ENCODE peak calls at places on chromosomes 7 and 10, in seven cellular contexts. A is heart left ventricle, B is IMR-90, P is ovary, O is HCT116, S is breast epithelium, C is transverse colon. J is an unnamed sample.

GRCh38 chr7:74173866-74174605 is at the start of gene EIF4H:
- DNase-seq in A (peak), B (peak), P (peak), O (peak), S (peak), C (peak), J (peak)

GRCh38 chr7:120272261-120272895 is 597 bp upstream of the KCND2 start:
- DNase-seq in A (no peak), B (peak), P (peak), O (peak), S (no peak), C (no peak), J (no peak)

GRCh38 chr10:96417432-96417831 is 58.6 kb upstream of the OPALIN start:
- DNase-seq in A (no peak), B (no peak), P (no peak), O (no peak), S (no peak), C (no peak), J (no peak)

GRCh38 chr7:133912916-133913697 is 214.0 kb upstream of the LRGUK start:
- DNase-seq in A (no peak), B (peak), P (no peak), O (no peak), S (no peak), C (no peak), J (no peak)

GRCh38 chr10:102267748-102268147 is 22.4 kb downstream of the GBF1 start:
- DNase-seq in A (no peak), B (peak), P (no peak), O (no peak), S (no peak), C (no peak), J (no peak)

GRCh38 chr7:99997545-99998137 is 17.8 kb upstream of the ZKSCAN1 start:
- DNase-seq in A (peak), B (no peak), P (peak), O (no peak), S (peak), C (peak), J (peak)

GRCh38 chr7:117809958-117810357 is 63.3 kb downstream of the CTTNBP2 start:
- DNase-seq in A (peak), B (peak), P (no peak), O (no peak), S (no peak), C (no peak), J (no peak)

GRCh38 chr7:30146127-30146612 is 11.4 kb downstream of the MTURN start:
- DNase-seq in A (peak), B (no peak), P (no peak), O (no peak), S (no peak), C (no peak), J (no peak)

GRCh38 chr7:19567011-19567410 is 141.8 kb downstream of the POLR1F start:
- DNase-seq in A (no peak), B (no peak), P (no peak), O (no peak), S (no peak), C (no peak), J (no peak)

GRCh38 chr10:124727389-124727960 is 16.7 kb downstream of the FAM53B start:
- DNase-seq in A (no peak), B (no peak), P (peak), O (no peak), S (peak), C (peak), J (no peak)

GRCh38 chr10:28256776-28257175 is 46.1 kb downstream of the MPP7 start:
- DNase-seq in A (no peak), B (no peak), P (no peak), O (no peak), S (no peak), C (no peak), J (no peak)

GRCh38 chr7:98294798-98295382 is 13.4 kb downstream of the BRI3 start:
- DNase-seq in A (no peak), B (peak), P (no peak), O (peak), S (peak), C (peak), J (peak)

GRCh38 chr10:69494626-69495558 is 43.6 kb downstream of the TSPAN15 start:
- DNase-seq in A (no peak), B (no peak), P (no peak), O (no peak), S (peak), C (no peak), J (peak)

GRCh38 chr7:155357573-155358041 is 59.9 kb downstream of the INSIG1 start:
- DNase-seq in A (no peak), B (peak), P (no peak), O (no peak), S (peak), C (no peak), J (no peak)

GRCh38 chr7:129169171-129169643 is 19.2 kb upstream of the SMO start:
- DNase-seq in A (peak), B (no peak), P (peak), O (no peak), S (no peak), C (peak), J (peak)

GRCh38 chr10:36492590-36493510 is 632.5 kb upstream of the ANKRD30A start:
- DNase-seq in A (no peak), B (peak), P (no peak), O (no peak), S (no peak), C (no peak), J (no peak)

GRCh38 chr10:126049741-126050140 is 153.4 kb downstream of the FANK1 start:
- DNase-seq in A (peak), B (peak), P (no peak), O (no peak), S (no peak), C (no peak), J (no peak)

GRCh38 chr7:20385121-20385520 is 54.4 kb downstream of the ITGB8 start:
- DNase-seq in A (no peak), B (peak), P (no peak), O (no peak), S (no peak), C (no peak), J (no peak)

GRCh38 chr7:43847496-43847895 is 21.8 kb downstream of the MRPS24 start:
- DNase-seq in A (no peak), B (peak), P (no peak), O (no peak), S (no peak), C (no peak), J (no peak)

GRCh38 chr10:59847326-59847725 is 59.0 kb downstream of the CCDC6 start:
- DNase-seq in A (no peak), B (no peak), P (no peak), O (no peak), S (no peak), C (no peak), J (no peak)

GRCh38 chr7:133345690-133346421 is 93.0 kb downstream of the EXOC4 start:
- DNase-seq in A (no peak), B (no peak), P (no peak), O (no peak), S (no peak), C (no peak), J (no peak)

GRCh38 chr7:90842430-90842788 is 246.3 kb downstream of the CDK14 start:
- DNase-seq in A (no peak), B (no peak), P (no peak), O (no peak), S (no peak), C (no peak), J (no peak)

GRCh38 chr7:143490719-143491306 is 13.1 kb downstream of the TAS2R41 start:
- DNase-seq in A (peak), B (no peak), P (no peak), O (no peak), S (no peak), C (no peak), J (no peak)

GRCh38 chr10:107790271-107790670 is 625.8 kb upstream of the SORCS1 start:
- DNase-seq in A (no peak), B (no peak), P (no peak), O (no peak), S (no peak), C (no peak), J (no peak)

GRCh38 chr10:121732676-121733445 is 134.6 kb upstream of the FGFR2 start:
- DNase-seq in A (no peak), B (no peak), P (no peak), O (no peak), S (no peak), C (no peak), J (no peak)

GRCh38 chr10:117439243-117439912 is 64.1 kb upstream of the PDZD8 start:
- DNase-seq in A (no peak), B (peak), P (peak), O (no peak), S (no peak), C (peak), J (peak)

GRCh38 chr10:131002031-131002861 is 309.3 kb downstream of the TCERG1L start:
- DNase-seq in A (no peak), B (no peak), P (no peak), O (no peak), S (no peak), C (no peak), J (peak)

GRCh38 chr10:1168763-1169162 is 112.6 kb downstream of the WDR37 start:
- DNase-seq in A (no peak), B (no peak), P (no peak), O (no peak), S (peak), C (no peak), J (no peak)

GRCh38 chr10:970311-971149 is 17.7 kb upstream of the GTPBP4 start:
- DNase-seq in A (no peak), B (no peak), P (no peak), O (no peak), S (no peak), C (no peak), J (peak)

GRCh38 chr10:129470103-129470851 is 3.2 kb downstream of the MGMT start:
- DNase-seq in A (no peak), B (no peak), P (no peak), O (no peak), S (no peak), C (no peak), J (no peak)

GRCh38 chr7:378551-379455 is 88.8 kb downstream of the FOXL3 start:
- DNase-seq in A (peak), B (no peak), P (peak), O (no peak), S (no peak), C (peak), J (peak)

GRCh38 chr10:43255644-43256431 is 11.0 kb downstream of the RASGEF1A start:
- DNase-seq in A (peak), B (no peak), P (peak), O (peak), S (peak), C (no peak), J (peak)

GRCh38 chr10:48658243-48658888 is 26.3 kb upstream of the WDFY4 start:
- DNase-seq in A (peak), B (peak), P (peak), O (peak), S (peak), C (peak), J (peak)

GRCh38 chr10:59872892-59873463 is 33.4 kb downstream of the CCDC6 start:
- DNase-seq in A (peak), B (peak), P (peak), O (no peak), S (peak), C (peak), J (no peak)

GRCh38 chr10:335151-335800 is 200.0 kb downstream of the ZMYND11 start:
- DNase-seq in A (no peak), B (peak), P (no peak), O (no peak), S (peak), C (no peak), J (no peak)

GRCh38 chr10:69731698-69732097 is 70.0 kb upstream of the COL13A1 start:
- DNase-seq in A (no peak), B (no peak), P (no peak), O (no peak), S (no peak), C (no peak), J (no peak)

GRCh38 chr7:152527610-152528032 is 91.8 kb upstream of the KMT2C start:
- DNase-seq in A (no peak), B (no peak), P (no peak), O (no peak), S (no peak), C (no peak), J (no peak)

DNA sequence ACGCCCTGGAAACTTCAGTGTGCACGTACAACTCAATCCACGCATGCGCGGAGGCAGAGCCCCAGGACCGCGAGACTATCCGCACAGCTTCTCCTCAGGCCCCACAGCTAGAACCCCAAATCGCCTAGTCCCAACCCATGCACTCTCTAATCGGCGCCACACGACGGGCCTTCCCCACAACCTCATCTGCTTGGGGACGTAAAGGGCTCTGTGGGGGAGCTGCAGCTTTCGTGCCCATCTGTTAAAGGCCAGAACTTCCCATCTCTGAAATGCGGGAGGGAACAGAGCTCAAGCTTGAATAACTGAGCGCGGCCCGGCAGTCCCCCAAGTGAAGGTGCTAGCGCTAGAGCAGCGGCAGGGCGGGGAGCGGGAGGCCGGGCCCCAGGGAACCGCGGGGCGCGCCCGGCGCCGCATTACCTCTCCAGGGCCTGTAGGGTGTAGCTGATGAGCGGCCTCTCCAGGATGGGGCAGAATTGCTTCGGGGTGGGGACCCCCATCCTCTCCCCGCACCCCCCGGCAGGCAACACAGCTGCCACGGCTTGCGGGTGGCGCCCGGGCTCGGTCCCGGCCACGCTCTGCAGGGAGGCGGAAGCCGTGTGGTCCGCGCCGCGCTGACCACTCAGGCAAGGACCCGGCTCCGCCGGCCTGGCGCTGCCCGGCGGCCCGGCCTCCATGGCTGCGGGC is 547 bp downstream of the CRPPA start:
- DNase-seq in A (peak), B (peak), P (peak), O (peak), S (peak), C (peak), J (peak)
- TF ChIP-seq CTCF in A (peak), B (no peak), P (no peak), O (peak), S (peak), C (peak), J (no peak)

GRCh38 chr7:105876091-105876963 is at the start of gene ATXN7L1:
- DNase-seq in A (peak), B (peak), P (peak), O (peak), S (peak), C (peak), J (peak)
- TF ChIP-seq POLR2A in A (peak), B (peak), P (peak), O (peak), S (peak), C (peak), J (no peak)

DNA sequence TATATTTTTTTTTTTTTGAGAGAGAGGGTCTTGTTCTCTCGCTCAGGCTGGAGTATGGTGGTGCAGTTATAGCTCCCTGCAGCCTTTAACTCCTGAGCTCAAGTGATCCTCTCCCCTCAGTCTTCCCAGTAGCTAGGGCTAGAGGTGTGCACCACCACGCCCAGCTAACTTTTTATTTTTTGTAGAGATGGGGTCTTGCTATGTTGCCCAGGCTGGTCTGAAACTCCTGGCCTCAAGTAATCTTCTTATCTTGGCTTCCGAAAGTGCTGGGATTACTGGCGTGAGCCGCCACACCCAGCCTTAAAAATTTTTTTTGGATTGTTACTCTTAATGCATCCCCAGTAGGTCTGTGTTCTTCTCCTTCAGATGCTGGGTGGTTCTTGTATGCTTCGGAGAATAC is 4.2 kb downstream of the UBTD1 start:
- DNase-seq in A (no peak), B (no peak), P (no peak), O (no peak), S (no peak), C (no peak), J (no peak)
- H3K4me3 ChIP-seq in A (no peak), B (no peak), P (no peak), O (no peak), S (no peak), C (no peak), J (no peak)

GRCh38 chr7:103528152-103528551 is 82.1 kb upstream of the SLC26A5 start:
- DNase-seq in A (no peak), B (peak), P (no peak), O (no peak), S (no peak), C (no peak), J (no peak)
- TF ChIP-seq CTCF in A (no peak), B (no peak), P (no peak), O (no peak), S (no peak), C (no peak), J (no peak)

J was measured in lower leg skin.